ENCODE peak calls at places on chromosomes 2 and 18, in five cellular contexts. One of them, this sample, is unnamed.

GRCh38 chr18:2376707-2377106 is 194.6 kb downstream of the METTL4 start:
- DNase-seq in epithelial cell of prostate: no peak
- DNase-seq in AG08396: no peak
- DNase-seq in activated naive CD4-positive, alpha-beta T cell treated with anti-CD3 and anti-CD28 coated beads, Interleukin-2, amount 10 ng/mL, durations not matched to agents 7 days and 5 days: no peak
- DNase-seq in iris pigment epithelial cell: no peak
- DNase-seq in this sample: no peak

GRCh38 chr18:69002233-69002632 is 204.4 kb downstream of the CCDC102B start:
- DNase-seq in epithelial cell of prostate: no peak
- DNase-seq in AG08396: no peak
- DNase-seq in activated naive CD4-positive, alpha-beta T cell treated with anti-CD3 and anti-CD28 coated beads, Interleukin-2, amount 10 ng/mL, durations not matched to agents 7 days and 5 days: no peak
- DNase-seq in iris pigment epithelial cell: no peak
- DNase-seq in this sample: no peak

GRCh38 chr2:158797963-158798700 is 3.0 kb downstream of the DAPL1 start:
- DNase-seq in epithelial cell of prostate: no peak
- DNase-seq in AG08396: no peak
- DNase-seq in activated naive CD4-positive, alpha-beta T cell treated with anti-CD3 and anti-CD28 coated beads, Interleukin-2, amount 10 ng/mL, durations not matched to agents 7 days and 5 days: no peak
- DNase-seq in iris pigment epithelial cell: no peak
- DNase-seq in this sample: no peak

GRCh38 chr2:104867351-104868080 is 13.6 kb downstream of the POU3F3 start:
- DNase-seq in epithelial cell of prostate: no peak
- DNase-seq in AG08396: no peak
- DNase-seq in activated naive CD4-positive, alpha-beta T cell treated with anti-CD3 and anti-CD28 coated beads, Interleukin-2, amount 10 ng/mL, durations not matched to agents 7 days and 5 days: no peak
- DNase-seq in iris pigment epithelial cell: no peak
- DNase-seq in this sample: no peak

GRCh38 chr2:241770936-241771285 is 5.7 kb upstream of the GAL3ST2 start:
- DNase-seq in epithelial cell of prostate: no peak
- DNase-seq in AG08396: no peak
- DNase-seq in activated naive CD4-positive, alpha-beta T cell treated with anti-CD3 and anti-CD28 coated beads, Interleukin-2, amount 10 ng/mL, durations not matched to agents 7 days and 5 days: no peak
- DNase-seq in iris pigment epithelial cell: no peak
- DNase-seq in this sample: no peak

GRCh38 chr2:118224144-118224887 is 136.0 kb downstream of the INSIG2 start:
- DNase-seq in epithelial cell of prostate: no peak
- DNase-seq in AG08396: no peak
- DNase-seq in activated naive CD4-positive, alpha-beta T cell treated with anti-CD3 and anti-CD28 coated beads, Interleukin-2, amount 10 ng/mL, durations not matched to agents 7 days and 5 days: peak; percentile 59
- DNase-seq in iris pigment epithelial cell: peak; percentile 5
- DNase-seq in this sample: no peak

GRCh38 chr2:187586091-187586632 is 31.9 kb upstream of the TFPI start:
- DNase-seq in epithelial cell of prostate: peak; percentile 29
- DNase-seq in AG08396: no peak
- DNase-seq in activated naive CD4-positive, alpha-beta T cell treated with anti-CD3 and anti-CD28 coated beads, Interleukin-2, amount 10 ng/mL, durations not matched to agents 7 days and 5 days: no peak
- DNase-seq in iris pigment epithelial cell: peak; percentile 90
- DNase-seq in this sample: no peak

GRCh38 chr2:186339716-186340115 is 146.3 kb upstream of the ZC3H15 start:
- DNase-seq in epithelial cell of prostate: no peak
- DNase-seq in AG08396: no peak
- DNase-seq in activated naive CD4-positive, alpha-beta T cell treated with anti-CD3 and anti-CD28 coated beads, Interleukin-2, amount 10 ng/mL, durations not matched to agents 7 days and 5 days: no peak
- DNase-seq in iris pigment epithelial cell: peak; percentile 60
- DNase-seq in this sample: no peak

GRCh38 chr2:235405612-235406361 is 88.1 kb upstream of the AGAP1 start:
- DNase-seq in epithelial cell of prostate: no peak
- DNase-seq in AG08396: no peak
- DNase-seq in activated naive CD4-positive, alpha-beta T cell treated with anti-CD3 and anti-CD28 coated beads, Interleukin-2, amount 10 ng/mL, durations not matched to agents 7 days and 5 days: no peak
- DNase-seq in iris pigment epithelial cell: no peak
- DNase-seq in this sample: no peak

GRCh38 chr2:130190237-130190636 is 8.0 kb downstream of the TUBA3E start:
- DNase-seq in epithelial cell of prostate: no peak
- DNase-seq in AG08396: no peak
- DNase-seq in activated naive CD4-positive, alpha-beta T cell treated with anti-CD3 and anti-CD28 coated beads, Interleukin-2, amount 10 ng/mL, durations not matched to agents 7 days and 5 days: no peak
- DNase-seq in iris pigment epithelial cell: no peak
- DNase-seq in this sample: no peak

GRCh38 chr18:24126155-24126947 is 12.5 kb upstream of the CABYR start:
- DNase-seq in epithelial cell of prostate: no peak
- DNase-seq in AG08396: no peak
- DNase-seq in activated naive CD4-positive, alpha-beta T cell treated with anti-CD3 and anti-CD28 coated beads, Interleukin-2, amount 10 ng/mL, durations not matched to agents 7 days and 5 days: no peak
- DNase-seq in iris pigment epithelial cell: no peak
- DNase-seq in this sample: no peak